ENCODE peak calls at places on chromosomes 12 and 14, in four cellular contexts. G, A, J and I are unnamed samples.
A peak's percentile ranks its signal among the peaks of the same experiment; 100 is the strongest.

GRCh38 chr12:4115570-4115969 is 158.0 kb upstream of the CCND2 start:
- DNase-seq in G (no peak), A (no peak), J (no peak), I (no peak)

GRCh38 chr12:27549801-27550652 is 26.0 kb downstream of the PPFIBP1 start:
- DNase-seq in G (peak; percentile 22), A (no peak), J (peak; percentile 93), I (peak; percentile 66)

GRCh38 chr12:90858261-90858660 is 96.7 kb downstream of the CCER1 start:
- DNase-seq in G (no peak), A (no peak), J (no peak), I (peak; percentile 33)

GRCh38 chr12:115433014-115433634 is 749.1 kb upstream of the TBX3 start:
- DNase-seq in G (no peak), A (no peak), J (no peak), I (peak; percentile 90)

GRCh38 chr12:16424531-16424930 is 77.1 kb downstream of the MGST1 start:
- DNase-seq in G (no peak), A (no peak), J (no peak), I (no peak)

GRCh38 chr14:100623557-100623956 is 36.3 kb upstream of the BEGAIN start:
- DNase-seq in G (no peak), A (no peak), J (no peak), I (no peak)

GRCh38 chr12:116924558-116925453 is 14.1 kb downstream of the FBXW8 start:
- DNase-seq in G (no peak), A (peak; percentile 92), J (peak; percentile 91), I (no peak)

GRCh38 chr12:122243965-122244364 is 18.1 kb upstream of the DIABLO start:
- DNase-seq in G (no peak), A (no peak), J (no peak), I (no peak)

GRCh38 chr12:131930510-131930909 is 1.4 kb downstream of the PUS1 start:
- DNase-seq in G (no peak), A (no peak), J (no peak), I (no peak)

GRCh38 chr12:56236985-56237384 is 7.1 kb downstream of the SLC39A5 start:
- DNase-seq in G (no peak), A (no peak), J (no peak), I (no peak)

GRCh38 chr14:35052637-35053036 is 6.6 kb downstream of the FAM177A1 start:
- DNase-seq in G (no peak), A (no peak), J (no peak), I (no peak)

GRCh38 chr14:20347747-20348146 is 4.3 kb downstream of the PARP2 start:
- DNase-seq in G (no peak), A (no peak), J (no peak), I (no peak)

GRCh38 chr12:130049666-130050065 is 112.6 kb upstream of the FZD10 start:
- DNase-seq in G (no peak), A (peak; percentile 40), J (peak; percentile 68), I (peak; percentile 30)